ENCODE peak calls at places on chromosomes 11 and 22, in eight cellular contexts. I, P, D, O, V, U, A and B are unnamed samples.

GRCh38 chr22:39492186-39492585 is 9.9 kb upstream of the MIEF1 start:
- DNase-seq in U (no peak), P (no peak), A (no peak), I (peak), D (no peak), O (no peak), V (no peak), B (no peak)

GRCh38 chr22:48752451-48753380 is 1075.0 kb downstream of the BRD1 start:
- DNase-seq in I (peak), A (no peak), P (peak), D (no peak), U (no peak), O (no peak), V (no peak), B (no peak)

GRCh38 chr11:114162719-114163123 is 103.2 kb downstream of the ZBTB16 start:
- DNase-seq in V (peak), P (no peak), U (peak), O (no peak), I (peak), A (peak), D (peak), B (peak)

GRCh38 chr11:20530942-20531703 is 68.3 kb upstream of the SLC6A5 start:
- DNase-seq in A (no peak), U (no peak), V (no peak), O (no peak), D (no peak), I (no peak), P (no peak), B (peak)

GRCh38 chr11:117502285-117502856 is 174.7 kb downstream of the CEP164 start:
- DNase-seq in A (no peak), P (no peak), V (no peak), D (no peak), U (no peak), O (no peak), I (no peak), B (no peak)

GRCh38 chr11:70503878-70504240 is 105.5 kb downstream of the CTTN start:
- DNase-seq in P (no peak), V (no peak), I (peak), O (no peak), D (no peak), A (no peak), U (peak), B (peak)

GRCh38 chr11:1178201-1178885 is 20.6 kb downstream of the MUC5AC start:
- DNase-seq in P (no peak), I (peak), V (no peak), D (no peak), O (no peak), U (no peak), A (no peak), B (no peak)

GRCh38 chr11:95715777-95716241 is 73.8 kb downstream of the FAM76B start:
- DNase-seq in D (no peak), V (no peak), I (no peak), O (no peak), P (no peak), U (peak), A (no peak), B (no peak)

GRCh38 chr22:21837184-21837979 is 30.1 kb downstream of the MAPK1 start:
- DNase-seq in P (no peak), U (no peak), I (no peak), D (peak), A (peak), V (peak), O (no peak), B (no peak)

GRCh38 chr11:76054330-76054729 is 152.0 kb downstream of the WNT11 start:
- DNase-seq in D (no peak), A (no peak), U (no peak), P (no peak), O (no peak), I (no peak), V (no peak), B (no peak)

GRCh38 chr11:134243913-134244312 is 9.2 kb downstream of the THYN1 start:
- DNase-seq in U (no peak), V (no peak), I (no peak), O (no peak), D (no peak), A (no peak), P (no peak), B (peak)

GRCh38 chr11:34349882-34350281 is 7.9 kb downstream of the ABTB2 start:
- DNase-seq in V (peak), U (no peak), A (no peak), P (no peak), D (no peak), O (no peak), I (no peak), B (no peak)

GRCh38 chr11:119525180-119525854 is 102.3 kb upstream of the THY1 start:
- DNase-seq in O (no peak), D (no peak), I (no peak), A (no peak), V (no peak), P (no peak), U (no peak), B (no peak)

GRCh38 chr11:70029115-70029830 is 48.8 kb upstream of the ANO1 start:
- DNase-seq in V (no peak), A (no peak), I (no peak), D (no peak), P (no peak), O (no peak), U (no peak), B (no peak)

GRCh38 chr22:25775501-25775900 is 33.5 kb downstream of the MYO18B start:
- DNase-seq in V (no peak), I (no peak), D (no peak), P (no peak), A (peak), O (no peak), U (no peak), B (peak)

GRCh38 chr11:33062137-33062536 is 22.8 kb downstream of the TCP11L1 start:
- DNase-seq in A (no peak), P (no peak), I (no peak), O (no peak), D (no peak), V (no peak), U (no peak), B (no peak)

GRCh38 chr11:134373591-134374052 is 38.4 kb downstream of the B3GAT1 start:
- DNase-seq in U (no peak), I (peak), O (no peak), P (no peak), V (no peak), A (no peak), D (no peak), B (no peak)

GRCh38 chr22:39913321-39913720 is 12.4 kb downstream of the GRAP2 start:
- DNase-seq in D (no peak), P (no peak), A (no peak), V (no peak), O (no peak), U (no peak), I (no peak), B (no peak)

GRCh38 chr22:50710886-50711285 is 27.1 kb upstream of the ACR start:
- DNase-seq in P (no peak), U (no peak), A (no peak), O (no peak), V (no peak), D (no peak), I (peak), B (no peak)

GRCh38 chr11:57133616-57134015 is 48.1 kb upstream of the LRRC55 start:
- DNase-seq in V (no peak), A (no peak), D (no peak), P (no peak), I (no peak), U (no peak), O (no peak), B (no peak)

GRCh38 chr11:8247312-8247711 is 16.4 kb downstream of the LMO1 start:
- DNase-seq in V (no peak), D (no peak), I (peak), O (no peak), A (no peak), P (no peak), U (no peak), B (peak)

GRCh38 chr22:33274214-33274828 is 216.1 kb upstream of the SYN3 start:
- DNase-seq in I (no peak), A (no peak), D (no peak), O (no peak), P (no peak), U (no peak), V (no peak), B (peak)

GRCh38 chr11:60970369-60970774 is 1.1 kb upstream of the CD6 start:
- DNase-seq in P (peak), O (peak), I (peak), V (peak), A (no peak), D (peak), U (peak), B (peak)

GRCh38 chr11:66282468-66283455 is 4.8 kb downstream of the CNIH2 start:
- DNase-seq in A (peak), U (peak), P (peak), I (peak), V (peak), D (peak), O (peak), B (peak)

GRCh38 chr11:115287266-115287665 is 216.9 kb downstream of the CADM1 start:
- DNase-seq in V (no peak), I (no peak), U (no peak), O (no peak), P (no peak), A (no peak), D (no peak), B (peak)

GRCh38 chr22:40509401-40510134 is 127.0 kb downstream of the MRTFA start:
- DNase-seq in V (peak), A (peak), P (no peak), D (peak), I (no peak), U (no peak), O (no peak), B (no peak)

GRCh38 chr11:73416711-73417265 is 40.6 kb downstream of the RELT start:
- DNase-seq in I (peak), V (peak), A (no peak), U (no peak), P (no peak), O (no peak), D (no peak), B (no peak)